ENCODE peak calls at places on chromosome 14, in six cellular contexts. B is testis; I is NCI-H187; O is type B pancreatic cell; Y is stimulated activated CD4-positive, alpha-beta T cell treated with anti-CD3 and anti-CD28 coated beads, Interleukin-2, amount 100 ng/mL, for 48 hours; E is choroid plexus epithelial cell. A is an unnamed sample.

GRCh38 chr14:98233656-98234055 is 1038.3 kb downstream of the BCL11B start:
- DNase-seq in E (no peak), Y (no peak), B (no peak), O (no peak), I (no peak), A (no peak)

GRCh38 chr14:92039073-92039719 is 663 bp downstream of the TRIP11 start:
- DNase-seq in E (peak; percentile 86), Y (peak; percentile 8), O (peak; percentile 71), B (peak; percentile 66), I (no peak), A (no peak)

GRCh38 chr14:98167253-98167652 is 1104.7 kb downstream of the BCL11B start:
- DNase-seq in B (no peak), E (no peak), O (no peak), I (no peak), Y (no peak), A (no peak)

GRCh38 chr14:99320105-99320572 is 48.1 kb upstream of the BCL11B start:
- DNase-seq in Y (peak; percentile 79), I (peak; percentile 37), B (peak; percentile 78), O (no peak), E (peak; percentile 10), A (no peak)

GRCh38 chr14:104222396-104223036 is 84.1 kb downstream of the KIF26A start:
- DNase-seq in E (no peak), I (no peak), B (no peak), O (no peak), Y (no peak), A (no peak)

GRCh38 chr14:95774265-95775160 is 60.6 kb upstream of the TCL1A start:
- DNase-seq in O (no peak), B (peak; percentile 79), I (peak; percentile 36), E (peak; percentile 42), Y (peak; percentile 68), A (no peak)

GRCh38 chr14:99143126-99143525 is 128.9 kb downstream of the BCL11B start:
- DNase-seq in Y (no peak), I (no peak), E (no peak), B (no peak), O (no peak), A (no peak)

GRCh38 chr14:105582639-105583038 is 56.3 kb downstream of the TMEM121 start:
- DNase-seq in O (no peak), B (no peak), Y (no peak), I (no peak), E (no peak), A (no peak)

GRCh38 chr14:103073876-103074698 is 9.9 kb upstream of the LBHD2 start:
- DNase-seq in Y (no peak), O (no peak), B (no peak), E (no peak), I (no peak), A (no peak)

A was measured in NCI-H1436 treated with DMSO at 0.1 percent for 48 hours.